ENCODE peak calls at places on chromosomes 1 and 21, in nine cellular contexts. U is stimulated activated CD8-positive, alpha-beta memory T cell treated with anti-CD3 and anti-CD28 coated beads, Interleukin-2, amount 100 ng/mL, for 48 hours; V is NCI-H1048; K is AG08395; P is CD8-positive, alpha-beta memory T cell; I is foreskin keratinocyte; H is H4; Z is caudate nucleus; B is central memory CD4-positive, alpha-beta T cell. R is an unnamed sample.

GRCh38 chr1:152036316-152037216 is at the start of gene S100A11:
- DNase-seq in K (peak), Z (peak), V (no peak), P (peak), U (peak), H (peak), I (peak), B (peak), R (peak)

GRCh38 chr1:191517826-191518225 is 640.4 kb upstream of the RGS18 start:
- DNase-seq in P (no peak), K (no peak), I (no peak), V (no peak), B (no peak), Z (no peak), U (no peak), H (no peak), R (no peak)

GRCh38 chr1:157472959-157473358 is 79.4 kb downstream of the FCRL5 start:
- DNase-seq in Z (no peak), U (no peak), H (no peak), B (no peak), K (no peak), I (no peak), P (no peak), V (no peak), R (no peak)

GRCh38 chr21:38769253-38769780 is 36.4 kb upstream of the ETS2 start:
- DNase-seq in K (no peak), U (no peak), P (no peak), I (no peak), B (no peak), H (peak), V (no peak), Z (no peak), R (peak)

GRCh38 chr1:93317207-93317606 is 28.5 kb upstream of the DR1 start:
- DNase-seq in B (no peak), V (no peak), I (no peak), U (no peak), Z (peak), P (no peak), H (no peak), K (no peak), R (no peak)

GRCh38 chr21:14686466-14687276 is 140.6 kb upstream of the SAMSN1 start:
- DNase-seq in I (no peak), K (no peak), U (no peak), P (peak), Z (no peak), B (no peak), H (no peak), V (no peak), R (no peak)

GRCh38 chr1:20168547-20169491 is 17.1 kb upstream of the UBXN10 start:
- DNase-seq in V (no peak), B (no peak), P (no peak), H (no peak), K (no peak), I (no peak), Z (no peak), U (no peak), R (no peak)

GRCh38 chr1:31327381-31327780 is 30.5 kb downstream of the ZCCHC17 start:
- DNase-seq in U (no peak), H (no peak), P (no peak), I (peak), Z (no peak), V (no peak), B (no peak), K (no peak), R (peak)

GRCh38 chr1:226939439-226940028 is 560 bp upstream of the COQ8A start:
- DNase-seq in K (peak), B (no peak), V (peak), H (peak), P (no peak), U (peak), I (peak), Z (peak), R (no peak)

GRCh38 chr1:201405484-201405831 is 6.3 kb upstream of the LAD1 start:
- DNase-seq in I (no peak), K (no peak), B (no peak), P (no peak), H (no peak), U (no peak), Z (no peak), V (no peak), R (no peak)

GRCh38 chr1:11948822-11949458 is 14.4 kb downstream of the PLOD1 start:
- DNase-seq in P (no peak), K (peak), Z (no peak), U (no peak), I (peak), B (no peak), H (no peak), V (no peak), R (no peak)

GRCh38 chr1:235952950-235953615 is 86.4 kb upstream of the LYST start:
- DNase-seq in U (no peak), K (no peak), I (peak), Z (no peak), V (no peak), B (no peak), P (no peak), H (no peak), R (no peak)

GRCh38 chr1:209937996-209938959 is at the start of gene SYT14:
- DNase-seq in V (no peak), U (peak), K (peak), H (peak), B (no peak), P (no peak), I (peak), Z (peak), R (peak)

GRCh38 chr1:9651565-9652378 is at the start of gene PIK3CD:
- DNase-seq in Z (no peak), V (no peak), P (no peak), U (no peak), K (peak), I (peak), H (no peak), B (peak), R (peak)

GRCh38 chr1:76951185-76951584 is 83.9 kb downstream of the ST6GALNAC5 start:
- DNase-seq in U (no peak), K (no peak), I (no peak), Z (no peak), V (no peak), B (no peak), H (no peak), P (no peak), R (peak)

GRCh38 chr1:94456736-94457135 is 38.5 kb downstream of the ABCD3 start:
- DNase-seq in V (no peak), H (no peak), P (no peak), U (no peak), K (no peak), I (peak), Z (no peak), B (no peak), R (no peak)

GRCh38 chr1:154975409-154976205 is 1.1 kb downstream of the CKS1B start:
- DNase-seq in B (no peak), U (peak), P (peak), I (peak), V (no peak), K (no peak), Z (no peak), H (no peak), R (peak)

GRCh38 chr1:226672217-226672838 is 66.8 kb downstream of the ITPKB start:
- DNase-seq in P (no peak), B (no peak), I (no peak), H (no peak), Z (no peak), U (no peak), K (no peak), V (no peak), R (no peak)

R was measured in AG10803.